ENCODE peak calls at places on chromosomes 3 and 15, in eight cellular contexts. Y is H9; S is Panc1; J is uterus; X is kidney; Q is IMR-90; Z is CD4-positive, CD25-positive, alpha-beta regulatory T cell; N is adrenal gland. M is an unnamed sample.

GRCh38 chr3:194080913-194081800 is 54.8 kb upstream of the HES1 start:
- DNase-seq in J (no peak), X (no peak), Y (no peak), S (no peak), Z (no peak), Q (no peak), N (no peak), M (no peak)

GRCh38 chr3:82409842-82410241 is 648.4 kb upstream of the GBE1 start:
- DNase-seq in Z (no peak), Q (no peak), X (no peak), N (no peak), Y (no peak), J (no peak), S (no peak), M (no peak)

GRCh38 chr15:98609144-98609852 is 39.0 kb upstream of the IGF1R start:
- DNase-seq in Q (peak), Z (no peak), J (no peak), S (no peak), Y (peak), N (no peak), X (no peak), M (no peak)

GRCh38 chr3:39668420-39668819 is 141.0 kb upstream of the MYRIP start:
- DNase-seq in Z (no peak), J (no peak), Q (peak), Y (no peak), X (no peak), N (no peak), S (no peak), M (no peak)

GRCh38 chr3:49158108-49158709 is 7.9 kb downstream of the CCDC71 start:
- DNase-seq in X (no peak), J (no peak), Z (peak), Q (no peak), N (no peak), Y (peak), S (no peak), M (peak)

GRCh38 chr3:41118461-41119385 is 80.6 kb upstream of the CTNNB1 start:
- DNase-seq in X (no peak), S (no peak), J (no peak), Q (no peak), Y (no peak), Z (no peak), N (no peak), M (no peak)

GRCh38 chr3:54322354-54322753 is 200.0 kb downstream of the CACNA2D3 start:
- DNase-seq in N (no peak), X (peak), S (no peak), J (no peak), Z (no peak), Y (no peak), Q (no peak), M (no peak)

GRCh38 chr15:57146394-57147140 is 228.1 kb downstream of the TCF12 start:
- DNase-seq in J (no peak), S (no peak), Z (no peak), Q (peak), N (no peak), X (no peak), Y (no peak), M (no peak)

GRCh38 chr3:120498947-120499346 is 48.2 kb upstream of the FSTL1 start:
- DNase-seq in Q (peak), S (no peak), J (peak), Z (no peak), Y (peak), X (no peak), N (peak), M (no peak)

GRCh38 chr3:50089603-50089945 is 855 bp downstream of the RBM5 start:
- DNase-seq in N (peak), Q (peak), X (no peak), Z (no peak), Y (no peak), S (no peak), J (no peak), M (no peak)

GRCh38 chr15:51756482-51756881 is 5.1 kb downstream of the TMOD2 start:
- DNase-seq in N (no peak), S (no peak), Z (no peak), X (no peak), J (no peak), Y (no peak), Q (no peak), M (no peak)

GRCh38 chr3:53804697-53805462 is 41.3 kb downstream of the CHDH start:
- DNase-seq in N (no peak), X (no peak), S (peak), Z (no peak), J (peak), Q (peak), Y (peak), M (no peak)

GRCh38 chr15:25810631-25811077 is 52.5 kb downstream of the ATP10A start:
- DNase-seq in Z (no peak), Y (no peak), Q (no peak), J (no peak), N (no peak), X (no peak), S (no peak), M (peak)

GRCh38 chr15:45521596-45522167 is 873 bp downstream of the SLC30A4 start:
- DNase-seq in Y (no peak), X (no peak), Z (no peak), N (no peak), S (no peak), J (no peak), Q (no peak), M (peak)

GRCh38 chr3:49104427-49105291 is at the start of gene QARS1:
- DNase-seq in Q (peak), S (no peak), J (peak), N (peak), Z (peak), X (peak), Y (peak), M (peak)

GRCh38 chr3:12367346-12367745 is 78.5 kb downstream of the PPARG start:
- DNase-seq in X (no peak), S (no peak), Y (no peak), J (no peak), Z (no peak), Q (no peak), N (no peak), M (no peak)

GRCh38 chr3:13013151-13013561 is 60.1 kb downstream of the IQSEC1 start:
- DNase-seq in J (no peak), Y (no peak), Z (no peak), Q (no peak), N (peak), S (no peak), X (no peak), M (no peak)

GRCh38 chr15:77187751-77188464 is 117.0 kb upstream of the TSPAN3 start:
- DNase-seq in S (no peak), Y (no peak), Z (no peak), J (peak), Q (peak), X (no peak), N (peak), M (no peak)

GRCh38 chr3:5657109-5657508 is 469.6 kb downstream of the EDEM1 start:
- DNase-seq in J (no peak), X (no peak), Z (no peak), S (no peak), N (no peak), Y (no peak), Q (no peak), M (no peak)

GRCh38 chr15:57213783-57214366 is 162.4 kb upstream of the CGNL1 start:
- DNase-seq in Z (no peak), S (peak), Y (no peak), Q (peak), N (no peak), X (no peak), J (no peak), M (peak)

GRCh38 chr3:177284383-177284881 is 87.2 kb upstream of the TBL1XR1 start:
- DNase-seq in J (peak), N (peak), S (no peak), Z (no peak), Q (peak), Y (peak), X (no peak), M (peak)

GRCh38 chr3:18236726-18237125 is 188.4 kb downstream of the SATB1 start:
- DNase-seq in J (no peak), Z (no peak), N (no peak), X (no peak), Y (no peak), S (no peak), Q (no peak), M (no peak)

GRCh38 chr15:99181544-99181943 is 67.8 kb downstream of the TTC23 start:
- DNase-seq in Z (no peak), S (no peak), N (peak), Q (no peak), Y (no peak), X (peak), J (peak), M (no peak)

GRCh38 chr15:39698444-39699390 is 83.9 kb downstream of the FSIP1 start:
- DNase-seq in Y (no peak), Q (no peak), X (no peak), S (no peak), J (no peak), Z (no peak), N (no peak), M (no peak)

GRCh38 chr15:69222002-69222474 is 61.6 kb downstream of the GLCE start:
- DNase-seq in X (no peak), S (no peak), J (no peak), Q (no peak), Z (no peak), N (no peak), Y (no peak), M (no peak)

GRCh38 chr3:187063286-187064081 is 75.8 kb downstream of the RPL39L start:
- DNase-seq in N (no peak), Y (no peak), S (no peak), J (no peak), Q (peak), X (no peak), Z (no peak), M (no peak)

GRCh38 chr3:186220365-186220764 is 111.5 kb upstream of the ETV5 start:
- DNase-seq in S (no peak), N (peak), J (no peak), Q (no peak), X (no peak), Z (no peak), Y (no peak), M (no peak)

GRCh38 chr3:107913671-107914070 is 177.2 kb downstream of the CD47 start:
- DNase-seq in Z (no peak), Y (no peak), S (no peak), X (no peak), Q (peak), N (no peak), J (no peak), M (no peak)

GRCh38 chr15:64851503-64851840 is 9.8 kb downstream of the PLEKHO2 start:
- DNase-seq in X (peak), Z (no peak), Q (peak), Y (peak), N (no peak), S (no peak), J (peak), M (no peak)

GRCh38 chr3:132284756-132285619 is 32.2 kb upstream of the ACP3 start:
- DNase-seq in Y (peak), Q (no peak), N (no peak), X (peak), J (no peak), S (no peak), Z (no peak), M (no peak)

GRCh38 chr15:97747342-97747741 is 213.2 kb upstream of the ARRDC4 start:
- DNase-seq in N (no peak), X (no peak), Z (no peak), S (no peak), Y (peak), Q (no peak), J (no peak), M (no peak)

GRCh38 chr15:75182187-75183131 is 19.2 kb upstream of the C15orf39 start:
- DNase-seq in S (no peak), X (peak), Z (no peak), N (no peak), Y (peak), Q (peak), J (no peak), M (no peak)

GRCh38 chr3:12395349-12396012 is 88.8 kb upstream of the TSEN2 start:
- DNase-seq in X (no peak), Y (no peak), Q (peak), N (no peak), Z (no peak), J (no peak), S (no peak), M (no peak)

GRCh38 chr3:50396502-50396901 is 37.2 kb upstream of the TMEM115 start:
- DNase-seq in Q (no peak), Z (no peak), N (no peak), X (no peak), Y (no peak), S (no peak), J (no peak), M (no peak)

GRCh38 chr3:175648939-175649338 is 789.8 kb downstream of the NAALADL2 start:
- DNase-seq in J (no peak), X (no peak), Z (no peak), S (no peak), Y (no peak), N (no peak), Q (no peak), M (no peak)

GRCh38 chr15:98893407-98893806 is 114.2 kb downstream of the PGPEP1L start:
- DNase-seq in J (no peak), Z (no peak), Y (no peak), X (no peak), N (no peak), S (no peak), Q (no peak), M (no peak)

GRCh38 chr3:54069961-54070360 is 52.4 kb upstream of the CACNA2D3 start:
- DNase-seq in J (no peak), Z (no peak), Q (no peak), N (no peak), X (no peak), Y (no peak), S (no peak), M (no peak)

DNA sequence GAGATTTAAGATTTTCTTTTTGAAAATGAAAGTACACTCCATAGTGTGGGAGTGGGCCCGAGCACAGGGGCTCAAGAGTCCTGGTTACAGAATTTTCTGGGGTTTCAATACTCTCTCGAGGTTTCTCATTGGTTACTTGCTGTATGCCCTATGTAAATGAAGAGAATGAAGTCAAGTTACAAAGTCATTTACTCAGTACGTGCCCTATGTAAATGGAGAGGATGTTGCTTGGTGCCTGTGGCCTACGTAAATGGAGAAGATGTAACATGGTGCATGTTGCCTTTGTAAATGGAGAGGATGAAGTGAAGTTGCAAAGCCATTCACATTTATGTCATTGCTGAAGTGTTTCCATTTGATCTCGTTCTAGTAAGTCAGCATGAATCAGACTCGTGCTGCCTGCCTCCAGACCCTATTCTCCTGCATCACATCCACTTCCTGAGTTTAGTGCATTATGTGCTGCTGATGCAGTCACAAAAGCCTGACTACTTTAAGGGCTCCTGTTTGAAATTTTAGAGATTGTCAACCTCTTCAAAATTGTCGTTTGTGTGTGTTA is 302.0 kb downstream of the ZBBX start:
- DNase-seq in N (no peak), J (no peak), Z (no peak), Y (no peak), X (no peak), S (no peak), Q (no peak), M (no peak)
- H3K27ac ChIP-seq in N (no peak), J (no peak), Z (no peak), Y (no peak), X (no peak), S (no peak), Q (no peak), M (no peak)

DNA sequence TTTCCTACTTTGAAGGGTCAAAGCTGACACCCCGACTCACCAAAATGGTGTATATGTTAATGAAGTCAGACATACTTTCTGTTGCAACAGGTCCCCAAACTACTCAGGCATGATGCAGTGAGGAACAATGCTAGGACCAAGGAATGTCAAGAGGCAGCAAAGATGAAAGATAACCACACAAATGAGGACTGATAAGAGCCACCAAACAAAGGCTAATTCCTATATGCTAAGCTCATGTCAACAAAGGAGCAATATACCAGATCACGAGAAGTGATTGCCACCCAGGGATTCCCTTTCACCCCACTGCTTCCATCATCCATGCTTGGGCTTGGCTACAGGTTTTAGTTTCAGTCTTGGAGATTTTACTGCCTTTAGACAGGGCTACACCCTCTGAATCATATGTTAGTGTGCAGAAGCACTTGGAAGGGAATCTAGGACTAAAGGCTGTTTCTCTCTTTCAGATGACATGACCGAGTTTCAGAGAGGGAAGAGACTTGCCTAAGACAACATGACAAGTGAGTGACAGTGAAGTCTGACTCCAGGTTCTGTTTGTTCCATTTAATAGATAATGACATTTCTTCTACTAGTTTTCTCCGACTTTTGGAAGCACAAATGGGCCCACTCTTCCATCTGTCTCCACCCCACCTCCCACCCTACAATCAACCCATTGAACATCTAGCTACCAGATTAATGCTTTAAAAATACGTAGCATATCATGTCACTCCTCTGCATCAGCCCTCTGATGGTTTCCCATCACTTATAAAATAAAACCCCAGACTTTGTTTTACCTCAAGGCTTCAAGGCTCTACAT is 173.6 kb upstream of the LRRN1 start:
- DNase-seq in X (no peak), Q (no peak), Y (no peak), Z (no peak), N (no peak), S (no peak), J (no peak), M (no peak)
- H3K27ac ChIP-seq in X (no peak), Q (no peak), Y (no peak), Z (no peak), N (no peak), S (no peak), J (no peak), M (no peak)

DNA sequence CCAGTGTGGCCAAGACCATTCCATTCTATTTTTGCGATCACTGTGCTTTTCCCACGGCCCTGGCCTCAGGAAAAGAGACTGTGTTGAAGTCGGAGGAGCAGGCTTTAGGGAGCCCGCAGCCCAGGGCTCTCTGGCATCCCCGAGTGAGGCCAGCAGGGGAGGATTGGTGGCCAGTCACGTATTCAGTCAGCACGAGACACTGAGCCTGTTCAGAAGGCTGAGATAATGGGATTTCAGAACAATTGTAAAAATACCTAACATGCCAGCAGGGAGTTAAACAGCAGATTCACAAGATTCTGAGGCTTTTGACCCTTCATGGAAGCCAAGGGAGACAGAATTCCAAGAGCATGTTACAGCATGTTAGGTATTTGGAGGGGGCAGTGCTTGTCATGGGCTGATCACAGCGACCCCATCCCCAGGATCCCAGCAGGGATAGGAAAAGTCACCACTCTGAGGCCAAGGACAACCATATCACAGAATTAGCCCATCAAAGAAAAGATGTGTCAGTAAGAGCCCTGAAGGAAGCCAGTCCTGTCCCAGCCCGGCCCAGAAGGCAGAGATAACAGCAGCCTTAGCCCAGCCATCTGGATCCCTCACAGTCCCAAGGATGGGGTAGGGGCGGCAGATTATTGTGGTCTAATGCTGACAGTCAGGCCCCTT is 40.6 kb downstream of the AMOTL2 start:
- DNase-seq in N (no peak), J (no peak), X (no peak), S (no peak), Q (peak), Y (peak), Z (no peak), M (no peak)
- H3K27ac ChIP-seq in N (peak), J (peak), X (no peak), S (peak), Q (peak), Y (no peak), Z (no peak), M (no peak)

DNA sequence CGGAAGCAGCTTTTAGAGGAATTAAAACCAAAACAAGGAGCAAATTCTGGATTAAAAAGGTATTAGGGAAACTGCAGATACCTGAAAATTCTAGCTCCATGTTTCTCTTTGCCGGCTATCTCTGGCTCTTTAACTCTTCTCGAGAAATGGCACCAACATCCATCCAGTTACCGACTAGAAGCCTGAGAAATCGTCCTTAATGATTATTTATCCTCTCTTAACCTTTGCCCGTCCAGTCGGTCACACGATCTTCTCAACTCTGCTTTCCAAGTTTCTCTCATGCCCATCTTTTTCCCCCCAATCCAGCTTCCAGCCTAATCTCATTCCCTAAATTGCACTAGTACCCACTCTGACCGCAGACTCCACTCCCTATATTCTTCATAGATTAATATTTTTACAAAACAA is 596 bp upstream of the SGO1 start:
- DNase-seq in Y (no peak), X (no peak), S (no peak), N (no peak), J (no peak), Z (no peak), Q (no peak), M (no peak)
- H3K27ac ChIP-seq in Y (peak), X (peak), S (peak), N (peak), J (peak), Z (peak), Q (peak), M (peak)

GRCh38 chr15:90674476-90674875 is 42.7 kb upstream of the BLM start:
- DNase-seq in J (no peak), Y (no peak), Z (no peak), N (no peak), Q (peak), S (no peak), X (no peak), M (no peak)
- H3K27ac ChIP-seq in J (no peak), Y (no peak), Z (no peak), N (no peak), Q (no peak), S (no peak), X (no peak), M (no peak)

GRCh38 chr3:15645740-15646490 is 44.4 kb downstream of the BTD start:
- DNase-seq in Q (peak), N (peak), S (peak), J (peak), Y (no peak), X (no peak), Z (no peak), M (no peak)
- H3K27ac ChIP-seq in Q (peak), N (peak), S (peak), J (peak), Y (no peak), X (no peak), Z (no peak), M (no peak)